ENCODE peak calls at places on chromosomes 13 and 19, in four cellular contexts. I is esophagus muscularis mucosa, L is tibial artery, K is neural progenitor cell. A is an unnamed sample.
A peak's percentile ranks its signal among the peaks of the same experiment; 100 is the strongest.

GRCh38 chr19:51467864-51468544 is 9.8 kb upstream of the SIGLEC8 start:
- DNase-seq in K (no peak), L (no peak), I (no peak), A (no peak)

GRCh38 chr13:25816239-25816638 is 235.6 kb downstream of the SHISA2 start:
- DNase-seq in I (no peak), L (no peak), K (no peak), A (no peak)

GRCh38 chr19:29708553-29709439 is 6.3 kb downstream of the C19orf12 start:
- DNase-seq in L (no peak), I (no peak), K (no peak), A (no peak)

GRCh38 chr13:49219647-49220034 is 497 bp upstream of the MLNR start:
- DNase-seq in I (no peak), L (no peak), K (no peak), A (no peak)

GRCh38 chr13:23770428-23770827 is 118.8 kb downstream of the MIPEP start:
- DNase-seq in I (peak; percentile 64), K (no peak), L (no peak), A (no peak)

GRCh38 chr19:1254081-1254527 is 5.7 kb downstream of the MIDN start:
- DNase-seq in K (no peak), L (no peak), I (no peak), A (no peak)

GRCh38 chr19:55264531-55264930 is 5.7 kb upstream of the PPP6R1 start:
- DNase-seq in L (no peak), I (no peak), K (no peak), A (no peak)

GRCh38 chr19:56136362-56136761 is 4.7 kb upstream of the ZNF444 start:
- DNase-seq in L (no peak), K (peak; percentile 35), I (no peak), A (no peak)

GRCh38 chr19:39197808-39198207 is 1.0 kb downstream of the NCCRP1 start:
- DNase-seq in L (no peak), K (peak; percentile 23), I (no peak), A (no peak)

GRCh38 chr13:71079638-71080037 is 787.4 kb downstream of the DACH1 start:
- DNase-seq in K (no peak), L (no peak), I (no peak), A (no peak)

GRCh38 chr13:22812793-22813192 is 368.0 kb upstream of the SGCG start:
- DNase-seq in I (no peak), L (no peak), K (no peak), A (no peak)

GRCh38 chr19:23787106-23787505 is 28.4 kb upstream of the ZNF681 start:
- DNase-seq in K (no peak), L (no peak), I (no peak), A (no peak)

GRCh38 chr13:93966267-93966936 is 513.1 kb downstream of the DCT start:
- DNase-seq in I (no peak), K (no peak), L (no peak), A (no peak)

GRCh38 chr13:110641055-110642015 is 26.0 kb downstream of the NAXD start:
- DNase-seq in I (no peak), K (no peak), L (no peak), A (no peak)

GRCh38 chr19:49923055-49924003 is 5.7 kb upstream of the ATF5 start:
- DNase-seq in K (no peak), I (no peak), L (no peak), A (no peak)

GRCh38 chr13:104460553-104460952 is 1394.3 kb upstream of the SLC10A2 start:
- DNase-seq in L (no peak), K (no peak), I (no peak), A (no peak)

GRCh38 chr13:34847751-34848150 is 94.3 kb upstream of the NBEA start:
- DNase-seq in K (no peak), L (no peak), I (no peak), A (no peak)

GRCh38 chr13:106117035-106117434 is 418.4 kb downstream of the EFNB2 start:
- DNase-seq in L (no peak), K (no peak), I (no peak), A (peak; percentile 24)

GRCh38 chr13:60329221-60329983 is 67.6 kb upstream of the TDRD3 start:
- DNase-seq in L (no peak), I (no peak), K (peak; percentile 77), A (no peak)

GRCh38 chr19:49716154-49716553 is 25.2 kb downstream of the CPT1C start:
- DNase-seq in I (no peak), K (no peak), L (no peak), A (no peak)

GRCh38 chr13:46817081-46817480 is 20.1 kb upstream of the ESD start:
- DNase-seq in I (no peak), L (no peak), K (peak; percentile 17), A (no peak)

GRCh38 chr13:55219538-55219937 is 1921.2 kb upstream of the PRR20A start:
- DNase-seq in I (no peak), K (peak; percentile 21), L (no peak), A (no peak)

GRCh38 chr13:98370261-98370660 is 193.2 kb upstream of the RNF113B start:
- DNase-seq in L (no peak), K (no peak), I (peak; percentile 53), A (no peak)

GRCh38 chr13:35855531-35856019 is 275.6 kb downstream of the DCLK1 start:
- DNase-seq in K (peak; percentile 48), L (no peak), I (peak; percentile 88), A (no peak)

GRCh38 chr19:43430142-43430710 is 15.5 kb downstream of the TEX101 start:
- DNase-seq in I (no peak), L (no peak), K (no peak), A (no peak)

GRCh38 chr13:59478908-59479307 is 684.8 kb downstream of the DIAPH3 start:
- DNase-seq in L (no peak), I (no peak), K (peak; percentile 88), A (no peak)

GRCh38 chr13:39452412-39452811 is 150.6 kb downstream of the LHFPL6 start:
- DNase-seq in L (no peak), K (no peak), I (no peak), A (no peak)

GRCh38 chr19:11054628-11055027 is 34.6 kb upstream of the LDLR start:
- DNase-seq in I (no peak), K (no peak), L (no peak), A (no peak)

GRCh38 chr19:38513762-38514167 is 80.3 kb downstream of the RYR1 start:
- DNase-seq in I (no peak), L (no peak), K (no peak), A (no peak)

GRCh38 chr13:87355451-87355850 is 315.7 kb upstream of the SLITRK5 start:
- DNase-seq in I (no peak), K (no peak), L (no peak), A (no peak)

GRCh38 chr13:112457485-112457884 is 81.3 kb downstream of the SPACA7 start:
- DNase-seq in L (no peak), K (no peak), I (peak; percentile 87), A (no peak)

GRCh38 chr19:48487944-48488343 is 18.8 kb downstream of the CYTH2 start:
- DNase-seq in L (peak; percentile 89), K (no peak), I (no peak), A (no peak)

GRCh38 chr19:50007947-50008346 is 17.2 kb downstream of the VRK3 start:
- DNase-seq in K (no peak), I (no peak), L (no peak), A (no peak)

GRCh38 chr19:12896460-12896859 is 5.5 kb downstream of the GCDH start:
- DNase-seq in K (no peak), I (no peak), L (no peak), A (no peak)

GRCh38 chr19:4976412-4977298 is 7.7 kb downstream of the KDM4B start:
- DNase-seq in L (peak; percentile 91), K (peak; percentile 44), I (peak; percentile 94), A (peak; percentile 91)

GRCh38 chr13:24834902-24835510 is 71.0 kb downstream of the RNF17 start:
- DNase-seq in K (no peak), I (no peak), L (no peak), A (no peak)

GRCh38 chr13:113927661-113928581 is 46.0 kb downstream of the C13orf46 start:
- DNase-seq in I (no peak), L (peak; percentile 87), K (no peak), A (peak; percentile 96)

GRCh38 chr13:42320375-42320787 is 48.4 kb downstream of the AKAP11 start:
- DNase-seq in I (no peak), K (peak; percentile 64), L (no peak), A (no peak)

DNA sequence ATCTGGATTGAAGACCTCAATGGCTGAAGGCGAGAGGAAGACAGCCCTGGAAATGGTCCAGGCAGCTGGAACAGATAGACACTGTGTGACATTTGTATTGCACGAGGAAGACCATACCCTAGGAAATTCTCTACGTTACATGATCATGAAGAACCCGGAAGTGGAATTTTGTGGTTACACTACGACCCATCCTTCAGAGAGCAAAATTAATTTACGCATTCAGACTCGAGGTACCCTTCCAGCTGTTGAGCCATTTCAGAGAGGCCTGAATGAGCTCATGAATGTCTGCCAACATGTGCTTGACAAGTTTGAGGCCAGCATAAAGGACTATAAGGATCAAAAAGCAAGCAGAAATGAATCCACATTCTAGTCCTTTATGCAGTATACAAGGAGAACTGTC is 1.2 kb downstream of the POLR1D start:
- DNase-seq in I (no peak), L (no peak), K (no peak), A (no peak)
- H3K4me3 ChIP-seq in I (no peak overlapping the region), L (no peak overlapping the region), K (peak overlapping the region; percentile 91), A (peak overlapping the region; percentile 88)

DNA sequence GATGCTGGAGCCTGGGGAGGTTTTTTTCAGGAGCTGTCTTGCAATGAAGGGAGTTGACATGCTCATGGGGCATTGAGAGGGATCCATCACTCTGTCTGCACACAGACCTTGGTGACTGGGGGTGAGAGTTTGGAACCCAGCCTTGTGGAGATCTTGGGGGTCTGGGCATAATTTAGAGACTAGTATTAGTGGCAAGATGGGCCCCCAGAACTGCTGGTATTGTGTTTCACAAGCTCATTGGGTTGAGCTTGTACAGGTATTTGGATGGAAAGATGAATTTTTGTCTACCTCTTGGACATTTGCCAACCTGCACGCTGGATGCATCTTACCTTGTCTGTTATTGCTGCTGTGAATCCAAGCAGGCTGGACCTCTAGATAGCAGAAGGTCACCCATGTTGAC is at the start of gene OR2Z1:
- DNase-seq in I (peak; percentile 60), L (no peak), K (no peak), A (no peak)
- H3K27ac ChIP-seq in I (no peak within 1 kb of the TSS), L (no peak within 1 kb of the TSS), K (no peak within 1 kb of the TSS), A (no peak within 1 kb of the TSS)

DNA sequence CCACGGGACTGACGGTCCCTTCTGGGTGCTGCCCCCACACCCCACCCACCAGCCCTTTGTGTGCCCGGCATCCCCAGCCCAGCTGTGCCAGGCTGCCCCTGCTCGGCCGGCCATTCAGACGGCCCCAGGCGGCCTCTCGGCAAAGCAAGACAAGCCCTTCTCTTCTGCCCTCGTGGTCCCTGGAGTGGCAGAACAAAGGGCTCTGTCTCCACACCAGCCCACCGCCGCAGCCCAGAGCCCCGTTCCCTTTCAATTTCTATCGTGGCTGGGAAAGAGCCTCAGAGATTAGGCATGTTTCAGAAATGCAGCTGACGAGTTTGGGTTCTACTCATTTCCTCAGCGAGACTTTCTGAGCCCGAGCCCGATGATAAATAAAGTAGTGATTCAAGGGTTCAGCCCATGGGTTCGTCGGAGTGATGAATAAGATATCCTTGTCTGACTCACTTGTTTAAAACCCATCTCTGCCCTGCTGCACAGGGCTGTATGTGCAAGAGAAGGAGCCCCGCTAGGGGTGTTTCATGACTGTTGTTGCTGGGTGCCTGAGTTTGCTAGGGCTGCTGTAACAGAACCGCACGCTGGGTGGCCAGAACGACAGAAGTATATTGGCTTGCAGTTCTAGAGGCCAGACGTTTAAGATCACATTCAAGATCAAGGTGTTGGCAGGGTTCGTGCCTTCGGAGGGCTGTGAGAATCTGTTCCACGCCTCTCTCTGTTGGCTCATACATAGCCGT is 4.3 kb downstream of the MYO9B start:
- DNase-seq in K (peak; percentile 85), L (peak; percentile 90), I (peak; percentile 95), A (peak; percentile 99)
- TF ChIP-seq CTCF in K (no peak), L (peak; percentile 72), I (peak; percentile 73), A (peak; percentile 82)

GRCh38 chr13:51839711-51840110 is 5.3 kb downstream of the TMEM272 start:
- DNase-seq in L (no peak), K (no peak), I (no peak), A (no peak)
- H3K4me3 ChIP-seq in L (no peak overlapping the region), K (no peak overlapping the region), I (no peak overlapping the region), A (no peak overlapping the region)

A was measured in AG04450.